ENCODE peak calls at places on chromosome 17, in five cellular contexts. S, U, F, O and X are unnamed samples.

GRCh38 chr17:79664925-79665738 is 54.3 kb upstream of the RBFOX3 start:
- DNase-seq in S (peak; percentile 63), F (no peak), U (no peak), O (peak; percentile 83), X (no peak)

GRCh38 chr17:7029096-7029495 is 6.2 kb downstream of the BCL6B start:
- DNase-seq in S (no peak), F (no peak), O (no peak), U (no peak), X (no peak)

GRCh38 chr17:63946440-63947363 is 14.6 kb upstream of the CD79B start:
- DNase-seq in U (peak; percentile 52), O (peak; percentile 64), F (peak; percentile 43), S (no peak), X (peak; percentile 73)

GRCh38 chr17:2181206-2181983 is 122.2 kb downstream of the SMG6 start:
- DNase-seq in S (no peak), U (no peak), O (peak; percentile 52), F (no peak), X (no peak)

GRCh38 chr17:74211141-74211928 is 2.0 kb upstream of the TTYH2 start:
- DNase-seq in O (no peak), F (no peak), S (no peak), U (peak; percentile 21), X (peak; percentile 34)

GRCh38 chr17:42526031-42526444 is 10.0 kb upstream of the NAGLU start:
- DNase-seq in F (no peak), S (no peak), U (no peak), O (no peak), X (no peak)

GRCh38 chr17:31744541-31744951 is 114.5 kb downstream of the COPRS start:
- DNase-seq in S (no peak), U (no peak), O (no peak), F (no peak), X (no peak)

GRCh38 chr17:78127888-78128615 is 503 bp downstream of the TMC6 start:
- DNase-seq in F (no peak), S (no peak), U (no peak), O (no peak), X (peak; percentile 43)

GRCh38 chr17:62085511-62086408 is 20.7 kb upstream of the MED13 start:
- DNase-seq in F (no peak), U (no peak), S (no peak), O (no peak), X (no peak)